ENCODE peak calls at places on chromosomes 6 and 20, in seven cellular contexts. One of them, this sample, is unnamed. For H3K27me3 and H3K9me3, the result is how much of the 10 kb centered on the place peaks cover.

GRCh38 chr6:128696651-128697391 is 176.4 kb upstream of the PTPRK start:
- DNase-seq in fibroblast of lung: peak
- DNase-seq in cardiac muscle cell: peak
- DNase-seq in heart left ventricle: no peak
- DNase-seq in CD4-positive, alpha-beta T cell: no peak
- DNase-seq in ovary: no peak
- DNase-seq in effector memory CD4-positive, alpha-beta T cell: no peak
- DNase-seq in this sample: no peak

GRCh38 chr20:38196592-38196991 is 31.5 kb upstream of the TGM2 start:
- DNase-seq in fibroblast of lung: peak
- DNase-seq in cardiac muscle cell: peak
- DNase-seq in heart left ventricle: peak
- DNase-seq in CD4-positive, alpha-beta T cell: no peak
- DNase-seq in ovary: peak
- DNase-seq in effector memory CD4-positive, alpha-beta T cell: no peak
- DNase-seq in this sample: no peak

GRCh38 chr6:3347237-3347636 is 88.5 kb downstream of the PSMG4 start:
- DNase-seq in fibroblast of lung: no peak
- DNase-seq in cardiac muscle cell: no peak
- DNase-seq in heart left ventricle: no peak
- DNase-seq in CD4-positive, alpha-beta T cell: no peak
- DNase-seq in ovary: no peak
- DNase-seq in effector memory CD4-positive, alpha-beta T cell: no peak
- DNase-seq in this sample: no peak

GRCh38 chr6:169933839-169934698 is 182.6 kb downstream of the ERMARD start:
- DNase-seq in fibroblast of lung: peak
- DNase-seq in cardiac muscle cell: peak
- DNase-seq in heart left ventricle: peak
- DNase-seq in CD4-positive, alpha-beta T cell: no peak
- DNase-seq in ovary: peak
- DNase-seq in effector memory CD4-positive, alpha-beta T cell: no peak
- DNase-seq in this sample: peak

GRCh38 chr6:45619994-45620471 is 242.3 kb upstream of the SUPT3H start:
- DNase-seq in fibroblast of lung: peak
- DNase-seq in cardiac muscle cell: peak
- DNase-seq in heart left ventricle: no peak
- DNase-seq in CD4-positive, alpha-beta T cell: no peak
- DNase-seq in ovary: no peak
- DNase-seq in effector memory CD4-positive, alpha-beta T cell: no peak
- DNase-seq in this sample: no peak

GRCh38 chr6:170134077-170135040 is 156.5 kb downstream of the DLL1 start:
- DNase-seq in fibroblast of lung: no peak
- DNase-seq in cardiac muscle cell: peak
- DNase-seq in heart left ventricle: no peak
- DNase-seq in CD4-positive, alpha-beta T cell: no peak
- DNase-seq in ovary: peak
- DNase-seq in effector memory CD4-positive, alpha-beta T cell: no peak
- DNase-seq in this sample: no peak

GRCh38 chr6:142850653-142851434 is 94.1 kb downstream of the HIVEP2 start:
- DNase-seq in fibroblast of lung: no peak
- DNase-seq in cardiac muscle cell: no peak
- DNase-seq in heart left ventricle: no peak
- DNase-seq in CD4-positive, alpha-beta T cell: peak
- DNase-seq in ovary: no peak
- DNase-seq in effector memory CD4-positive, alpha-beta T cell: peak
- DNase-seq in this sample: no peak

GRCh38 chr6:4336778-4337442 is 201.5 kb upstream of the ECI2 start:
- DNase-seq in fibroblast of lung: peak
- DNase-seq in cardiac muscle cell: peak
- DNase-seq in heart left ventricle: no peak
- DNase-seq in CD4-positive, alpha-beta T cell: no peak
- DNase-seq in ovary: no peak
- DNase-seq in effector memory CD4-positive, alpha-beta T cell: no peak
- DNase-seq in this sample: no peak

GRCh38 chr6:66796987-66797386 is 1090.0 kb upstream of the EYS start:
- DNase-seq in fibroblast of lung: no peak
- DNase-seq in cardiac muscle cell: no peak
- DNase-seq in heart left ventricle: no peak
- DNase-seq in CD4-positive, alpha-beta T cell: no peak
- DNase-seq in ovary: no peak
- DNase-seq in effector memory CD4-positive, alpha-beta T cell: no peak
- DNase-seq in this sample: no peak

GRCh38 chr6:25172819-25173218 is 106.4 kb upstream of the CARMIL1 start:
- DNase-seq in fibroblast of lung: peak
- DNase-seq in cardiac muscle cell: peak
- DNase-seq in heart left ventricle: no peak
- DNase-seq in CD4-positive, alpha-beta T cell: no peak
- DNase-seq in ovary: no peak
- DNase-seq in effector memory CD4-positive, alpha-beta T cell: no peak
- DNase-seq in this sample: peak

GRCh38 chr20:9993133-9993532 is 41.7 kb upstream of the ANKEF1 start:
- DNase-seq in fibroblast of lung: no peak
- DNase-seq in cardiac muscle cell: no peak
- DNase-seq in heart left ventricle: no peak
- DNase-seq in CD4-positive, alpha-beta T cell: no peak
- DNase-seq in ovary: no peak
- DNase-seq in effector memory CD4-positive, alpha-beta T cell: no peak
- DNase-seq in this sample: no peak

GRCh38 chr20:57087102-57087501 is 179.3 kb downstream of the BMP7 start:
- DNase-seq in fibroblast of lung: no peak
- DNase-seq in cardiac muscle cell: no peak
- DNase-seq in heart left ventricle: peak
- DNase-seq in CD4-positive, alpha-beta T cell: no peak
- DNase-seq in ovary: no peak
- DNase-seq in effector memory CD4-positive, alpha-beta T cell: no peak
- DNase-seq in this sample: no peak

GRCh38 chr6:11848852-11849731 is 70.5 kb upstream of the ADTRP start:
- DNase-seq in fibroblast of lung: no peak
- DNase-seq in cardiac muscle cell: peak
- DNase-seq in heart left ventricle: no peak
- DNase-seq in CD4-positive, alpha-beta T cell: no peak
- DNase-seq in ovary: no peak
- DNase-seq in effector memory CD4-positive, alpha-beta T cell: no peak
- DNase-seq in this sample: peak

GRCh38 chr6:52725133-52725529 is 38.1 kb downstream of the GSTA2 start:
- DNase-seq in fibroblast of lung: no peak
- DNase-seq in cardiac muscle cell: no peak
- DNase-seq in heart left ventricle: no peak
- DNase-seq in CD4-positive, alpha-beta T cell: no peak
- DNase-seq in ovary: no peak
- DNase-seq in effector memory CD4-positive, alpha-beta T cell: no peak
- DNase-seq in this sample: peak

GRCh38 chr6:79922018-79922417 is 25.3 kb downstream of the ELOVL4 start:
- DNase-seq in fibroblast of lung: no peak
- DNase-seq in cardiac muscle cell: no peak
- DNase-seq in heart left ventricle: no peak
- DNase-seq in CD4-positive, alpha-beta T cell: no peak
- DNase-seq in ovary: no peak
- DNase-seq in effector memory CD4-positive, alpha-beta T cell: no peak
- DNase-seq in this sample: no peak
- H3K27me3 ChIP-seq in fibroblast of lung: under half
- H3K27me3 ChIP-seq in cardiac muscle cell: under half
- H3K27me3 ChIP-seq in heart left ventricle: under half
- H3K27me3 ChIP-seq in CD4-positive, alpha-beta T cell: under half
- H3K27me3 ChIP-seq in ovary: under half
- H3K27me3 ChIP-seq in effector memory CD4-positive, alpha-beta T cell: under half
- H3K27me3 ChIP-seq in this sample: under half

GRCh38 chr6:96491926-96492325 is 29.7 kb upstream of the UFL1 start:
- DNase-seq in fibroblast of lung: no peak
- DNase-seq in cardiac muscle cell: no peak
- DNase-seq in heart left ventricle: no peak
- DNase-seq in CD4-positive, alpha-beta T cell: no peak
- DNase-seq in ovary: no peak
- DNase-seq in effector memory CD4-positive, alpha-beta T cell: no peak
- DNase-seq in this sample: no peak
- H3K9me3 ChIP-seq in fibroblast of lung: under half
- H3K9me3 ChIP-seq in cardiac muscle cell: under half
- H3K9me3 ChIP-seq in heart left ventricle: under half
- H3K9me3 ChIP-seq in CD4-positive, alpha-beta T cell: under half
- H3K9me3 ChIP-seq in ovary: under half
- H3K9me3 ChIP-seq in effector memory CD4-positive, alpha-beta T cell: under half
- H3K9me3 ChIP-seq in this sample: under half

GRCh38 chr6:132814716-132815570 is 574 bp downstream of the RPS12 start:
- DNase-seq in fibroblast of lung: peak
- DNase-seq in cardiac muscle cell: no peak
- DNase-seq in heart left ventricle: peak
- DNase-seq in CD4-positive, alpha-beta T cell: no peak
- DNase-seq in ovary: no peak
- DNase-seq in effector memory CD4-positive, alpha-beta T cell: no peak
- DNase-seq in this sample: no peak
- H3K27me3 ChIP-seq in fibroblast of lung: under half
- H3K27me3 ChIP-seq in cardiac muscle cell: under half
- H3K27me3 ChIP-seq in heart left ventricle: under half
- H3K27me3 ChIP-seq in CD4-positive, alpha-beta T cell: under half
- H3K27me3 ChIP-seq in ovary: under half
- H3K27me3 ChIP-seq in effector memory CD4-positive, alpha-beta T cell: under half
- H3K27me3 ChIP-seq in this sample: under half

GRCh38 chr6:110799655-110800054 is 15.6 kb downstream of the CDK19 start:
- DNase-seq in fibroblast of lung: no peak
- DNase-seq in cardiac muscle cell: no peak
- DNase-seq in heart left ventricle: no peak
- DNase-seq in CD4-positive, alpha-beta T cell: no peak
- DNase-seq in ovary: no peak
- DNase-seq in effector memory CD4-positive, alpha-beta T cell: no peak
- DNase-seq in this sample: no peak

GRCh38 chr6:110800181-110800838 is 15.0 kb downstream of the CDK19 start:
- DNase-seq in fibroblast of lung: no peak
- DNase-seq in cardiac muscle cell: no peak
- DNase-seq in heart left ventricle: no peak
- DNase-seq in CD4-positive, alpha-beta T cell: no peak
- DNase-seq in ovary: no peak
- DNase-seq in effector memory CD4-positive, alpha-beta T cell: no peak
- DNase-seq in this sample: no peak

GRCh38 chr6:110800839-110801196 is 14.5 kb downstream of the CDK19 start:
- DNase-seq in fibroblast of lung: no peak
- DNase-seq in cardiac muscle cell: no peak
- DNase-seq in heart left ventricle: no peak
- DNase-seq in CD4-positive, alpha-beta T cell: no peak
- DNase-seq in ovary: no peak
- DNase-seq in effector memory CD4-positive, alpha-beta T cell: no peak
- DNase-seq in this sample: no peak

GRCh38 chr6:110799181-110799580 is 16.1 kb downstream of the CDK19 start:
- DNase-seq in fibroblast of lung: no peak
- DNase-seq in cardiac muscle cell: no peak
- DNase-seq in heart left ventricle: no peak
- DNase-seq in CD4-positive, alpha-beta T cell: no peak
- DNase-seq in ovary: no peak
- DNase-seq in effector memory CD4-positive, alpha-beta T cell: no peak
- DNase-seq in this sample: no peak
- H3K9me3 ChIP-seq in fibroblast of lung: under half
- H3K9me3 ChIP-seq in cardiac muscle cell: under half
- H3K9me3 ChIP-seq in heart left ventricle: under half
- H3K9me3 ChIP-seq in CD4-positive, alpha-beta T cell: under half
- H3K9me3 ChIP-seq in ovary: under half
- H3K9me3 ChIP-seq in effector memory CD4-positive, alpha-beta T cell: under half
- H3K9me3 ChIP-seq in this sample: under half

DNA sequence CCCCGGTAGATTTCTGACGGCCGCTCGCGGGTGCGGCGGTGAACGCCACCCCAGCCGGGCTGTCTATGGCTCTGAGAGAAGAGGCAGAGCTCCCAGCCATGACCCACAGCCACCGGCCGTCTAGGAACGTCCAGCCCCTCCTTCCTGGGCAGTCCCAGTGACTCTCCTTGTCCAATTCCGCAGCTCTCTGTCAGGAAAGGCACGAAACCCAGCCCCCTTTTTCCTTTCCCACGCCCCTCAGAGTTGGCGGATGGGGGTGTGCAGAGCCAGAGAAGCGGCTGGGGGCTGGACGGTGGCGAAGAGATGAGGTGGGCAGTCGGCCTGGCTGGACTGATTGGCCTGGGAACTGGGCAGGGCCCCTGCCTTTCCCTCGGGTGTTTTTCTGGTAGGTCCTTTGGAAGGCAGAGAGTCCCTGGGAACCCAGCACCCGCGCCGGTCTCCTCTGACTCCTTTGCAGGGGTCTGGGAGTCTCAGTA is 1.5 kb downstream of the EBF4 start:
- DNase-seq in fibroblast of lung: no peak
- DNase-seq in cardiac muscle cell: peak
- DNase-seq in heart left ventricle: peak
- DNase-seq in CD4-positive, alpha-beta T cell: no peak
- DNase-seq in ovary: no peak
- DNase-seq in effector memory CD4-positive, alpha-beta T cell: no peak
- DNase-seq in this sample: no peak
- H3K27me3 ChIP-seq in fibroblast of lung: under half
- H3K27me3 ChIP-seq in cardiac muscle cell: half or more
- H3K27me3 ChIP-seq in heart left ventricle: under half
- H3K27me3 ChIP-seq in CD4-positive, alpha-beta T cell: under half
- H3K27me3 ChIP-seq in ovary: under half
- H3K27me3 ChIP-seq in effector memory CD4-positive, alpha-beta T cell: under half
- H3K27me3 ChIP-seq in this sample: under half

GRCh38 chr6:360791-361373 is 30.7 kb upstream of the IRF4 start:
- DNase-seq in fibroblast of lung: no peak
- DNase-seq in cardiac muscle cell: no peak
- DNase-seq in heart left ventricle: no peak
- DNase-seq in CD4-positive, alpha-beta T cell: no peak
- DNase-seq in ovary: no peak
- DNase-seq in effector memory CD4-positive, alpha-beta T cell: no peak
- DNase-seq in this sample: no peak
- H3K9me3 ChIP-seq in fibroblast of lung: under half
- H3K9me3 ChIP-seq in cardiac muscle cell: under half
- H3K9me3 ChIP-seq in heart left ventricle: under half
- H3K9me3 ChIP-seq in CD4-positive, alpha-beta T cell: under half
- H3K9me3 ChIP-seq in ovary: under half
- H3K9me3 ChIP-seq in effector memory CD4-positive, alpha-beta T cell: under half
- H3K9me3 ChIP-seq in this sample: under half

GRCh38 chr20:62558779-62559178 is 83.0 kb upstream of the GATA5 start:
- DNase-seq in fibroblast of lung: no peak
- DNase-seq in cardiac muscle cell: no peak
- DNase-seq in heart left ventricle: peak
- DNase-seq in CD4-positive, alpha-beta T cell: no peak
- DNase-seq in ovary: no peak
- DNase-seq in effector memory CD4-positive, alpha-beta T cell: no peak
- DNase-seq in this sample: no peak
- H3K27me3 ChIP-seq in fibroblast of lung: under half
- H3K27me3 ChIP-seq in cardiac muscle cell: under half
- H3K27me3 ChIP-seq in heart left ventricle: under half
- H3K27me3 ChIP-seq in CD4-positive, alpha-beta T cell: under half
- H3K27me3 ChIP-seq in ovary: under half
- H3K27me3 ChIP-seq in effector memory CD4-positive, alpha-beta T cell: under half
- H3K27me3 ChIP-seq in this sample: under half

GRCh38 chr20:29874476-29875202 is 1382.8 kb upstream of the DEFB115 start:
- DNase-seq in fibroblast of lung: no peak
- DNase-seq in cardiac muscle cell: no peak
- DNase-seq in heart left ventricle: no peak
- DNase-seq in CD4-positive, alpha-beta T cell: no peak
- DNase-seq in ovary: no peak
- DNase-seq in effector memory CD4-positive, alpha-beta T cell: no peak
- DNase-seq in this sample: no peak

GRCh38 chr20:29873946-29874345 is 1383.5 kb upstream of the DEFB115 start:
- DNase-seq in fibroblast of lung: peak
- DNase-seq in cardiac muscle cell: peak
- DNase-seq in heart left ventricle: peak
- DNase-seq in CD4-positive, alpha-beta T cell: no peak
- DNase-seq in ovary: no peak
- DNase-seq in effector memory CD4-positive, alpha-beta T cell: peak
- DNase-seq in this sample: peak

GRCh38 chr20:29876911-29877285 is 1380.6 kb upstream of the DEFB115 start:
- DNase-seq in fibroblast of lung: no peak
- DNase-seq in cardiac muscle cell: no peak
- DNase-seq in heart left ventricle: no peak
- DNase-seq in CD4-positive, alpha-beta T cell: no peak
- DNase-seq in ovary: no peak
- DNase-seq in effector memory CD4-positive, alpha-beta T cell: no peak
- DNase-seq in this sample: no peak

GRCh38 chr20:29878777-29879442 is 1378.6 kb upstream of the DEFB115 start:
- DNase-seq in fibroblast of lung: no peak
- DNase-seq in cardiac muscle cell: no peak
- DNase-seq in heart left ventricle: no peak
- DNase-seq in CD4-positive, alpha-beta T cell: no peak
- DNase-seq in ovary: no peak
- DNase-seq in effector memory CD4-positive, alpha-beta T cell: no peak
- DNase-seq in this sample: no peak

GRCh38 chr20:29878281-29878741 is 1379.2 kb upstream of the DEFB115 start:
- DNase-seq in fibroblast of lung: peak
- DNase-seq in cardiac muscle cell: peak
- DNase-seq in heart left ventricle: no peak
- DNase-seq in CD4-positive, alpha-beta T cell: no peak
- DNase-seq in ovary: no peak
- DNase-seq in effector memory CD4-positive, alpha-beta T cell: no peak
- DNase-seq in this sample: peak
- H3K9me3 ChIP-seq in fibroblast of lung: under half
- H3K9me3 ChIP-seq in cardiac muscle cell: under half
- H3K9me3 ChIP-seq in heart left ventricle: under half
- H3K9me3 ChIP-seq in CD4-positive, alpha-beta T cell: under half
- H3K9me3 ChIP-seq in ovary: under half
- H3K9me3 ChIP-seq in effector memory CD4-positive, alpha-beta T cell: under half
- H3K9me3 ChIP-seq in this sample: under half

This sample was measured in MG63.